ENCODE peak calls at places on chromosomes 3 and 15, in four cellular contexts. G is endothelial cell, N is ELF-1, Z is M059J. L is an unnamed sample.
A peak's percentile ranks its signal among the peaks of the same experiment; 100 is the strongest.

GRCh38 chr15:81053621-81054020 is 52.9 kb downstream of the TLNRD1 start:
- DNase-seq in G (no peak), N (no peak), Z (no peak), L (no peak)

GRCh38 chr3:13281657-13282527 is 138.2 kb downstream of the NUP210 start:
- DNase-seq in G (peak; percentile 64), N (peak; percentile 38), Z (peak; percentile 37), L (peak; percentile 64)

GRCh38 chr15:52220896-52221660 is 29.9 kb upstream of the GNB5 start:
- DNase-seq in G (no peak), N (no peak), Z (no peak), L (no peak)

GRCh38 chr15:73317651-73318462 is 50.9 kb downstream of the HCN4 start:
- DNase-seq in G (no peak), N (no peak), Z (peak; percentile 12), L (no peak)

GRCh38 chr15:64017591-64018163 is 28.6 kb downstream of the DAPK2 start:
- DNase-seq in G (no peak), N (no peak), Z (peak; percentile 35), L (no peak)

GRCh38 chr15:45522179-45522930 is at the start of gene SLC30A4:
- DNase-seq in G (peak; percentile 43), N (peak; percentile 53), Z (peak; percentile 67), L (peak; percentile 76)

GRCh38 chr3:22106213-22106867 is 355.3 kb upstream of the ZNF385D start:
- DNase-seq in G (no peak), N (no peak), Z (peak; percentile 31), L (no peak)

GRCh38 chr3:7707192-7707591 is 794.4 kb upstream of the LMCD1 start:
- DNase-seq in G (no peak), N (no peak), Z (no peak), L (no peak)

GRCh38 chr15:26807517-26808427 is 34.9 kb upstream of the GABRB3 start:
- DNase-seq in G (no peak), N (no peak), Z (no peak), L (no peak)

GRCh38 chr3:182682263-182683229 is 110.8 kb upstream of the ATP11B start:
- DNase-seq in G (peak; percentile 80), N (peak; percentile 82), Z (peak; percentile 44), L (peak; percentile 88)

GRCh38 chr3:190903156-190903555 is 40.7 kb upstream of the GMNC start:
- DNase-seq in G (no peak), N (no peak), Z (no peak), L (no peak)

GRCh38 chr3:184734903-184735630 is 23.2 kb upstream of the MAGEF1 start:
- DNase-seq in G (no peak), N (no peak), Z (no peak), L (no peak)

GRCh38 chr3:22795917-22796316 is 407.2 kb upstream of the UBE2E2 start:
- DNase-seq in G (no peak), N (no peak), Z (no peak), L (no peak)

GRCh38 chr3:129063841-129064482 is 3.4 kb downstream of the GP9 start:
- DNase-seq in G (no peak), N (no peak), Z (no peak), L (no peak)

GRCh38 chr3:356947-357346 is 160.4 kb downstream of the CHL1 start:
- DNase-seq in G (no peak), N (no peak), Z (peak; percentile 28), L (no peak)

GRCh38 chr15:61383421-61383820 is 154.3 kb upstream of the RORA start:
- DNase-seq in G (no peak), N (no peak), Z (no peak), L (no peak)

GRCh38 chr3:127038923-127039581 is 56.1 kb downstream of the PLXNA1 start:
- DNase-seq in G (no peak), N (no peak), Z (no peak), L (no peak)

GRCh38 chr3:107979538-107979937 is 111.3 kb downstream of the CD47 start:
- DNase-seq in G (no peak), N (no peak), Z (no peak), L (no peak)

GRCh38 chr3:36362973-36363372 is 17.3 kb upstream of the STAC start:
- DNase-seq in G (no peak), N (peak; percentile 62), Z (peak; percentile 90), L (peak; percentile 36)

GRCh38 chr3:43782541-43782940 is 91.8 kb downstream of the ABHD5 start:
- DNase-seq in G (no peak), N (no peak), Z (no peak), L (no peak)

GRCh38 chr15:51403072-51403878 is 61.8 kb downstream of the GLDN start:
- DNase-seq in G (no peak), N (no peak), Z (peak; percentile 46), L (peak; percentile 35)

GRCh38 chr15:82832601-82833209 is 23.3 kb downstream of the WHAMM start:
- DNase-seq in G (no peak), N (no peak), Z (peak; percentile 95), L (peak; percentile 27)

GRCh38 chr3:140610544-140610943 is 67.3 kb upstream of the TRIM42 start:
- DNase-seq in G (no peak), N (no peak), Z (peak; percentile 18), L (no peak)

GRCh38 chr15:41495736-41496599 is 2.3 kb downstream of the ITPKA start:
- DNase-seq in G (peak; percentile 60), N (peak; percentile 73), Z (no peak), L (peak; percentile 61)

GRCh38 chr15:91867581-91868026 is 14.1 kb downstream of the SLCO3A1 start:
- DNase-seq in G (no peak), N (peak; percentile 56), Z (peak; percentile 97), L (peak; percentile 47)

GRCh38 chr3:125593991-125594574 is 1.2 kb downstream of the OSBPL11 start:
- DNase-seq in G (no peak), N (peak; percentile 32), Z (peak; percentile 40), L (no peak)

GRCh38 chr3:172085557-172085895 is 46.1 kb downstream of the FNDC3B start:
- DNase-seq in G (no peak), N (no peak), Z (no peak), L (no peak)

GRCh38 chr15:34993877-34994276 is 5.8 kb upstream of the ZNF770 start:
- DNase-seq in G (no peak), N (no peak), Z (no peak), L (no peak)

GRCh38 chr15:93942140-93942808 is 289.1 kb upstream of the MCTP2 start:
- DNase-seq in G (no peak), N (no peak), Z (no peak), L (no peak)

GRCh38 chr15:68655686-68656437 is 77.1 kb downstream of the CORO2B start:
- DNase-seq in G (no peak), N (no peak), Z (no peak), L (no peak)

GRCh38 chr3:14434541-14435151 is 32.2 kb downstream of the SLC6A6 start:
- DNase-seq in G (no peak), N (no peak), Z (peak; percentile 51), L (no peak)

GRCh38 chr15:89078831-89079810 is 9.1 kb upstream of the ABHD2 start:
- DNase-seq in G (no peak), N (no peak), Z (no peak), L (no peak)

GRCh38 chr3:137121704-137122314 is 164.0 kb downstream of the IL20RB start:
- DNase-seq in G (peak; percentile 37), N (peak; percentile 75), Z (peak; percentile 48), L (peak; percentile 54)

GRCh38 chr15:75725719-75726607 is 13.3 kb upstream of the CSPG4 start:
- DNase-seq in G (no peak), N (no peak), Z (no peak), L (no peak)

GRCh38 chr3:183779896-183780450 is 45.4 kb downstream of the MAP6D1 start:
- DNase-seq in G (no peak), N (no peak), Z (no peak), L (no peak)

GRCh38 chr3:123372789-123373534 is 75.9 kb downstream of the ADCY5 start:
- DNase-seq in G (no peak), N (no peak), Z (no peak), L (no peak)